ENCODE peak calls at places on chromosomes 16 and 17, in nine cellular contexts. Y is thoracic aorta; R is heart left ventricle; O is effector CD4-positive, alpha-beta T cell; T is SW 1271; F is stimulated activated CD4-positive, alpha-beta T cell treated with anti-CD3 and anti-CD28 coated beads, Interleukin-1b, Interleukin-23, amount 100 ng/mL, for 24 hours; I is left ventricle myocardium inferior; D is RKO; A is activated T-cell treated with anti-CD3 and anti-CD28 coated beads for 4 hours. N is an unnamed sample.

GRCh38 chr16:8739989-8740704 is 57.3 kb downstream of the TMEM186 start:
- DNase-seq in A (no peak), Y (no peak), T (no peak), D (no peak), O (no peak), F (no peak), I (no peak), R (no peak), N (no peak)

GRCh38 chr16:69240336-69240735 is 53.4 kb downstream of the SNTB2 start:
- DNase-seq in D (no peak), F (no peak), Y (no peak), A (no peak), R (no peak), I (no peak), O (no peak), T (no peak), N (no peak)

GRCh38 chr16:53504161-53504663 is 1.2 kb upstream of the AKTIP start:
- DNase-seq in A (no peak), F (no peak), D (peak), I (peak), O (peak), R (peak), Y (peak), T (no peak), N (peak)

GRCh38 chr16:66489385-66489784 is 60.5 kb downstream of the TK2 start:
- DNase-seq in Y (no peak), D (no peak), A (no peak), T (no peak), I (no peak), R (no peak), O (no peak), F (no peak), N (no peak)

GRCh38 chr17:40827746-40828453 is 5.5 kb upstream of the KRT10 start:
- DNase-seq in R (no peak), D (no peak), O (no peak), I (no peak), T (no peak), A (no peak), Y (no peak), F (no peak), N (no peak)

GRCh38 chr17:7830616-7831015 is 3.4 kb upstream of the KDM6B start:
- DNase-seq in O (no peak), R (no peak), T (no peak), D (no peak), I (no peak), F (no peak), A (no peak), Y (no peak), N (no peak)

GRCh38 chr16:89545831-89546574 is 14.5 kb upstream of the RPL13 start:
- DNase-seq in F (no peak), O (no peak), T (no peak), D (no peak), R (no peak), Y (no peak), A (no peak), I (no peak), N (no peak)

GRCh38 chr17:5753421-5753820 is 169.1 kb upstream of the NLRP1 start:
- DNase-seq in Y (no peak), O (no peak), I (no peak), F (no peak), R (no peak), A (no peak), D (no peak), T (no peak), N (no peak)

GRCh38 chr17:49875690-49876089 is 27.8 kb upstream of the TAC4 start:
- DNase-seq in D (no peak), Y (no peak), I (no peak), R (no peak), A (no peak), O (no peak), F (no peak), T (no peak), N (no peak)